ENCODE peak calls at places on chromosomes 2 and 18, in ten cellular contexts. E, O, P, I, Q, H, Z, K, V and A are unnamed samples.

GRCh38 chr2:55779459-55780421 is 86.1 kb upstream of the PNPT1 start:
- DNase-seq in Z (no peak), Q (no peak), I (no peak), P (peak; percentile 43), E (no peak), O (peak; percentile 96), V (no peak), H (no peak), K (peak; percentile 37), A (peak; percentile 27)

GRCh38 chr18:73232933-73233332 is 365.1 kb upstream of the NETO1 start:
- DNase-seq in Z (no peak), H (no peak), P (no peak), E (no peak), I (no peak), Q (no peak), O (no peak), V (no peak), K (no peak), A (no peak)

GRCh38 chr18:73331212-73331772 is 463.5 kb upstream of the NETO1 start:
- DNase-seq in P (no peak), E (no peak), H (peak; percentile 43), K (no peak), V (no peak), Q (no peak), I (no peak), Z (no peak), O (no peak), A (no peak)

GRCh38 chr18:45212186-45213039 is 402.9 kb upstream of the SLC14A2 start:
- DNase-seq in E (peak; percentile 71), O (peak; percentile 32), P (peak; percentile 70), K (peak; percentile 24), Q (peak; percentile 84), I (peak; percentile 45), V (peak; percentile 75), Z (peak; percentile 42), H (peak; percentile 86), A (peak; percentile 61)

GRCh38 chr2:240215676-240216051 is 75.2 kb upstream of the OTOS start:
- DNase-seq in Z (no peak), V (no peak), H (no peak), K (no peak), E (no peak), I (no peak), P (no peak), Q (no peak), O (no peak), A (no peak)

GRCh38 chr2:69717902-69718301 is 24.0 kb upstream of the ANXA4 start:
- DNase-seq in O (no peak), I (no peak), Q (no peak), K (no peak), E (no peak), V (no peak), P (no peak), H (no peak), Z (no peak), A (no peak)

GRCh38 chr18:57925706-57926105 is 118.3 kb upstream of the NEDD4L start:
- DNase-seq in K (no peak), Z (no peak), E (no peak), Q (no peak), H (no peak), I (no peak), P (peak; percentile 13), O (peak; percentile 63), V (no peak), A (peak; percentile 11)

GRCh38 chr18:62715829-62716678 is 713 bp downstream of the PHLPP1 start:
- DNase-seq in K (peak; percentile 65), H (peak; percentile 74), P (peak; percentile 56), I (peak; percentile 63), Q (peak; percentile 62), O (peak; percentile 52), E (peak; percentile 49), Z (peak; percentile 44), V (peak; percentile 78), A (peak; percentile 12)

GRCh38 chr18:41940506-41941215 is 14.4 kb upstream of the PIK3C3 start:
- DNase-seq in O (peak; percentile 73), I (no peak), Z (no peak), V (no peak), E (no peak), P (peak; percentile 81), Q (no peak), K (peak; percentile 52), H (peak; percentile 2), A (peak; percentile 69)

GRCh38 chr2:18271370-18272147 is 288.9 kb downstream of the RDH14 start:
- DNase-seq in E (no peak), K (no peak), O (no peak), P (no peak), H (no peak), Z (no peak), Q (no peak), I (no peak), V (no peak), A (no peak)

GRCh38 chr2:227406177-227407031 is 18.7 kb upstream of the SCYGR1 start:
- DNase-seq in V (no peak), P (peak; percentile 94), I (no peak), O (peak; percentile 90), K (peak; percentile 85), E (no peak), H (peak; percentile 85), Q (peak; percentile 60), Z (no peak), A (peak; percentile 97)

GRCh38 chr2:53366570-53366969 is 401.0 kb upstream of the CHAC2 start:
- DNase-seq in V (no peak), E (no peak), P (no peak), Z (no peak), K (no peak), H (no peak), I (no peak), O (no peak), Q (no peak), A (no peak)

GRCh38 chr18:9653390-9653789 is 39.0 kb upstream of the PPP4R1 start:
- DNase-seq in H (no peak), Q (no peak), I (no peak), V (no peak), Z (no peak), P (peak; percentile 31), E (no peak), K (no peak), O (no peak), A (no peak)

GRCh38 chr2:65075605-65076344 is 19.6 kb downstream of the CEP68 start:
- DNase-seq in Q (peak; percentile 44), I (no peak), V (no peak), K (no peak), P (no peak), H (no peak), E (no peak), Z (no peak), O (no peak), A (no peak)

GRCh38 chr2:44570149-44570678 is 208.5 kb downstream of the CAMKMT start:
- DNase-seq in I (no peak), O (no peak), E (no peak), K (no peak), Q (no peak), Z (no peak), P (no peak), V (no peak), H (no peak), A (no peak)

GRCh38 chr18:23355206-23355605 is 97.9 kb upstream of the RIOK3 start:
- DNase-seq in O (no peak), K (no peak), Q (no peak), I (no peak), V (no peak), E (no peak), Z (no peak), P (no peak), H (no peak), A (no peak)

GRCh38 chr2:73053316-73054114 is 18.0 kb downstream of the SFXN5 start:
- DNase-seq in O (no peak), P (no peak), H (no peak), Q (no peak), V (no peak), E (no peak), I (no peak), Z (no peak), K (no peak), A (no peak)

GRCh38 chr18:28760299-28760698 is 583.4 kb upstream of the CDH2 start:
- DNase-seq in E (no peak), V (no peak), Q (no peak), Z (no peak), I (no peak), H (no peak), K (no peak), O (no peak), P (no peak), A (no peak)

GRCh38 chr2:64327510-64328414 is 126.2 kb upstream of the LGALSL start:
- DNase-seq in V (peak; percentile 76), K (peak; percentile 42), Z (peak; percentile 21), H (peak; percentile 58), O (no peak), I (peak; percentile 62), Q (no peak), E (no peak), P (peak; percentile 41), A (no peak)

GRCh38 chr2:239979243-239980023 is 45.7 kb downstream of the NDUFA10 start:
- DNase-seq in I (no peak), H (peak; percentile 91), V (no peak), K (no peak), Q (peak; percentile 72), P (no peak), O (no peak), Z (no peak), E (no peak), A (no peak)

GRCh38 chr2:219630770-219631405 is 3.5 kb downstream of the SLC4A3 start:
- DNase-seq in Q (peak; percentile 2), P (no peak), O (no peak), K (no peak), E (no peak), V (no peak), H (no peak), I (no peak), Z (no peak), A (no peak)

GRCh38 chr2:115910270-115910669 is 1467.8 kb downstream of the DPP10 start:
- DNase-seq in H (peak; percentile 46), Z (no peak), V (no peak), E (no peak), Q (peak; percentile 17), P (no peak), I (no peak), O (no peak), K (no peak), A (no peak)

GRCh38 chr2:222483513-222484039 is 59.2 kb downstream of the SGPP2 start:
- DNase-seq in K (no peak), Z (no peak), V (no peak), I (no peak), O (no peak), E (no peak), H (peak; percentile 70), Q (no peak), P (no peak), A (no peak)

GRCh38 chr2:205682239-205683021 is at the start of gene NRP2:
- DNase-seq in H (peak; percentile 97), E (peak; percentile 42), Z (peak; percentile 7), O (peak; percentile 64), Q (peak; percentile 81), I (peak; percentile 54), V (peak; percentile 53), P (peak; percentile 74), K (peak; percentile 80), A (peak; percentile 79)

GRCh38 chr2:5123597-5124196 is 568.5 kb upstream of the SOX11 start:
- DNase-seq in Z (no peak), O (no peak), Q (no peak), V (no peak), H (no peak), I (no peak), K (no peak), P (no peak), E (no peak), A (no peak)